ENCODE peak calls at places on chromosomes 2 and 18, in five cellular contexts. I is uterus; S is CD8-positive, alpha-beta memory T cell; T is CD8-positive, alpha-beta T cell; M is tibial artery. H is an unnamed sample.
A peak's percentile ranks its signal among the peaks of the same experiment; 100 is the strongest.

GRCh38 chr2:107062173-107062572 is 176.2 kb upstream of the ST6GAL2 start:
- DNase-seq in I (no peak), S (no peak), T (no peak), M (no peak), H (peak; percentile 8)

GRCh38 chr2:66984864-66985263 is 412.3 kb upstream of the ETAA1 start:
- DNase-seq in I (no peak), S (no peak), T (no peak), M (no peak), H (no peak)

GRCh38 chr2:200408428-200409311 is 101.2 kb downstream of the KCTD18 start:
- DNase-seq in I (no peak), S (no peak), T (no peak), M (no peak), H (no peak)

GRCh38 chr2:237623428-237624403 is 3.7 kb upstream of the LRRFIP1 start:
- DNase-seq in I (no peak), S (no peak), T (no peak), M (no peak), H (no peak)

GRCh38 chr2:36731941-36732700 is 35.6 kb downstream of the VIT start:
- DNase-seq in I (no peak), S (no peak), T (no peak), M (no peak), H (no peak)

GRCh38 chr2:203994735-203995134 is 58.2 kb downstream of the ICOS start:
- DNase-seq in I (no peak), S (no peak), T (no peak), M (no peak), H (no peak)

GRCh38 chr2:206011018-206011614 is 74.9 kb downstream of the INO80D start:
- DNase-seq in I (no peak), S (no peak), T (no peak), M (no peak), H (no peak)

GRCh38 chr2:191311627-191312026 is 66.4 kb downstream of the MYO1B start:
- DNase-seq in I (no peak), S (no peak), T (no peak), M (no peak), H (no peak)

GRCh38 chr2:27003857-27004256 is 28.9 kb upstream of the TMEM214 start:
- DNase-seq in I (no peak), S (no peak), T (no peak), M (no peak), H (no peak)

GRCh38 chr2:34025196-34025595 is 426.1 kb upstream of the FAM98A start:
- DNase-seq in I (no peak), S (no peak), T (no peak), M (no peak), H (no peak)

GRCh38 chr2:31384351-31384750 is 30.2 kb downstream of the XDH start:
- DNase-seq in I (no peak), S (no peak), T (no peak), M (no peak), H (no peak)

GRCh38 chr18:78506031-78506461 is 473.6 kb upstream of the SALL3 start:
- DNase-seq in I (no peak), S (no peak), T (no peak), M (no peak), H (peak; percentile 93)

GRCh38 chr2:129722306-129723020 is 257.0 kb upstream of the RAB6C start:
- DNase-seq in I (no peak), S (no peak), T (no peak), M (no peak), H (no peak)

GRCh38 chr2:113910110-113910717 is 20.3 kb downstream of the ACTR3 start:
- DNase-seq in I (no peak), S (peak; percentile 75), T (peak; percentile 69), M (no peak), H (no peak)

GRCh38 chr2:12282780-12283695 is 433.7 kb upstream of the TRIB2 start:
- DNase-seq in I (no peak), S (no peak), T (no peak), M (no peak), H (no peak)

GRCh38 chr18:75208055-75208835 is 694 bp downstream of the PTGR3 start:
- DNase-seq in I (peak; percentile 46), S (peak; percentile 60), T (peak; percentile 46), M (peak; percentile 75), H (peak; percentile 74)

GRCh38 chr2:240278661-240279060 is 138.2 kb upstream of the OTOS start:
- DNase-seq in I (no peak), S (no peak), T (no peak), M (no peak), H (no peak)

GRCh38 chr2:145277922-145278321 is 758.0 kb upstream of the ZEB2 start:
- DNase-seq in I (no peak), S (no peak), T (no peak), M (no peak), H (no peak)

GRCh38 chr2:53575606-53576360 is 191.8 kb upstream of the CHAC2 start:
- DNase-seq in I (no peak), S (no peak), T (no peak), M (no peak), H (no peak)

GRCh38 chr2:222722327-222722946 is 51.0 kb downstream of the MOGAT1 start:
- DNase-seq in I (no peak), S (no peak), T (no peak), M (no peak), H (no peak)

GRCh38 chr2:134926231-134926931 is 7.8 kb downstream of the CCNT2 start:
- DNase-seq in I (no peak), S (no peak), T (no peak), M (no peak), H (no peak)

GRCh38 chr2:156399950-156400703 is 36.1 kb upstream of the GPD2 start:
- DNase-seq in I (peak; percentile 78), S (no peak), T (no peak), M (peak; percentile 95), H (peak; percentile 81)

GRCh38 chr2:157363612-157364101 is 38.0 kb upstream of the ERMN start:
- DNase-seq in I (no peak), S (no peak), T (no peak), M (no peak), H (no peak)

GRCh38 chr2:170155022-170155722 is 22.8 kb upstream of the MYO3B start:
- DNase-seq in I (no peak), S (no peak), T (no peak), M (no peak), H (peak; percentile 43)

GRCh38 chr2:222919841-222920609 is 59.2 kb downstream of the ACSL3 start:
- DNase-seq in I (no peak), S (no peak), T (no peak), M (no peak), H (no peak)

GRCh38 chr2:145006957-145007672 is 487.2 kb upstream of the ZEB2 start:
- DNase-seq in I (peak; percentile 22), S (no peak), T (no peak), M (peak; percentile 79), H (no peak)

GRCh38 chr2:237465515-237466227 is 21.4 kb upstream of the MLPH start:
- DNase-seq in I (no peak), S (no peak), T (no peak), M (no peak), H (no peak)

GRCh38 chr2:46825958-46826897 is 89.4 kb downstream of the MCFD2 start:
- DNase-seq in I (peak; percentile 9), S (no peak), T (no peak), M (no peak), H (no peak)

GRCh38 chr2:73176205-73176880 is 26.0 kb upstream of the NOTO start:
- DNase-seq in I (peak; percentile 16), S (no peak), T (peak; percentile 45), M (no peak), H (peak; percentile 69)

GRCh38 chr2:165634855-165635254 is 159.2 kb downstream of the GALNT3 start:
- DNase-seq in I (peak; percentile 58), S (no peak), T (no peak), M (no peak), H (peak; percentile 22)
- H3K4me3 ChIP-seq in I (no peak overlapping the region), S (no peak overlapping the region), T (no peak overlapping the region), M (no peak overlapping the region), H (no peak overlapping the region)

DNA sequence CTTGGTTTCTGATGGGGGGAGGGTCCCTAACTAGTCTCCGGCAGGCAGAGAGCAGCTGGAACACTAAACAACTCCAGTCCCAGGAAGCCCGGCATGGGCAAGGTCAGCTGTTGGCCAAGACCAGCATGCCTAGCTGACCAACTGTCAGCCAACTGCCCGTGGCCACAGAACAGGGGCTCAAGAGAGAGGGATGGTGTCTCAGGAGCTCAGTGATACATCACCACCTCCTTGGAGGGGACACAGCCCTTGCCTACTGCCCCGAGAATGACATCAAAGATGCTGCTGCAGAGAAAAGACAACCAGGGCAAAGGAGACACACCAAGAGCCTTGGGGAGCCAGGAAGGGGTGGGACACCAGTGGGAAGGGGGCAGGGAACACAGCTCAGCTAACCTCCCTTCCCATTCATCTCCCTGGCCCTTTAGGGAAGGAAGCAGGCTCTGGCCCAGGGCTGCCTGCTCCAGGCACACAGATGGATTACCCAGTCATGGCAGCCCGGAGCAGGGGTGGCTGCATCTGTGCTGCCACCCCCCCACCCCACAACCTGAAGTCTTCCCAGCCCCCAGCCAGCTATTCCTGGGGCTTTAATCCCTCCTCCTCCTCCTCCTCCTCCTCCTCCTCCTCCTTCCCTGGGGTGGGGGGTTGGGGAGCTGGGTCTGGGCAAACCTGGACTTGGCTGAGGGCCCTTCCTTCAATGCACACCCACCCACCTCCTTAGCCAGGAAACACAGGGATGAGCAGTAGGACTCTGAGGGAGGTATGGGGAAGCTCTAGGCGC is 1.9 kb downstream of the BIN1 start:
- DNase-seq in I (peak; percentile 22), S (no peak), T (no peak), M (peak; percentile 60), H (peak; percentile 81)
- H3K27me3 ChIP-seq in I (no peaks in the 10 kb centered on the region), S (no peaks in the 10 kb centered on the region), T (peaks cover 4% of the 10 kb centered on the region), M (no peaks in the 10 kb centered on the region), H (peaks cover 16% of the 10 kb centered on the region)

DNA sequence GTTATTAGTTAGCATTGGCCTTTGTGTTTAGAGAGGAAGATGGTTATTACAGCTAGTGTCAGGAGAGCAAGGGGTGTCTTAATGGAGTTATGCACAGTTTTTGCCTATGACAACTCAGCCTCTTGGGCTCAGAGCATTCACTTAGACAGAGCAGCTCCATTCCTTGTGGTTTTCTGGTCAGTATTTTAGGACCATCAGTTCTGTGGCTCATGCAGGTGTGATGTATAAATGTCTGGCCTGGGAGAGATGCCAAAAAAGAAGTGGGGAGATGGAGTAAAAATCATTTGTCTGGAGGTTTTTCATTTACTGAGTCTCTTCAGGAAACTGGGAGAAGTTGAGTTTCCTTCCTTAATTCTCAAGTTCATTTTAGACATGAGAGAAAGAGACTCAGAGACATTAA is 79.7 kb downstream of the PRKCE start:
- DNase-seq in I (no peak), S (no peak), T (no peak), M (no peak), H (no peak)
- H3K4me3 ChIP-seq in I (no peak overlapping the region), S (no peak overlapping the region), T (no peak overlapping the region), M (no peak overlapping the region), H (no peak overlapping the region)

DNA sequence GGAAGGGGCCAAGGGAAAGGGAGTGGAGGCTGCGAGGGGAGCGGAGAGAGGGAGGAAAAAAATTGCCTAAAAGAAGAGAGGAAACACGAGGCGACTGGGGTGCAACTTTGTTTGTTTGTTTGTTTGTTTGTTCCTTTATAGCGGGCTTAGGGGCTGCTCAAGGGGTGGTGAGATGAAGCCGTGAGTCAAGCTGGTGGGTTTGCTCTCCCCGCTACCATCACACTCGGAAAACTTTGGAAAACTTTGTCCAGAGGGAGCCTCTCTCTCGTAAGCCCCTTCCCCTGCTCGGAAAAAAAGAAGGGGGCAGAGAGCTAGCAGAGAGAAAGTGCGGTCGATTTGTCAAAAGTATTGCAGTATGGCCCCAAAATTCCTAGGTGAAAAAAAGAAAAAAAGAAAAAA is 308 bp upstream of the CYP26B1 start:
- DNase-seq in I (no peak), S (no peak), T (no peak), M (peak; percentile 45), H (no peak)
- H3K27me3 ChIP-seq in I (peaks cover 39% of the 10 kb centered on the region), S (peaks cover 43% of the 10 kb centered on the region), T (peaks cover 41% of the 10 kb centered on the region), M (no peaks in the 10 kb centered on the region), H (peaks cover 80% of the 10 kb centered on the region)

GRCh38 chr2:109335586-109336266 is 206.7 kb downstream of the SH3RF3 start:
- DNase-seq in I (no peak), S (no peak), T (no peak), M (no peak), H (no peak)
- H3K4me3 ChIP-seq in I (no peak overlapping the region), S (no peak overlapping the region), T (no peak overlapping the region), M (peak overlapping the region; percentile 14), H (no peak overlapping the region)

GRCh38 chr2:218887079-218887478 is 6.4 kb downstream of the WNT10A start:
- DNase-seq in I (no peak), S (peak; percentile 8), T (no peak), M (no peak), H (peak; percentile 35)
- H3K27me3 ChIP-seq in I (no peaks in the 10 kb centered on the region), S (no peaks in the 10 kb centered on the region), T (no peaks in the 10 kb centered on the region), M (no peaks in the 10 kb centered on the region), H (peaks cover 92% of the 10 kb centered on the region)